ENCODE peak calls at places on chromosomes 13 and 19, in eight cellular contexts. M is fibroblast of lung, T is PC-3, L is fibroblast of the aortic adventitia, O is breast epithelium, F is astrocyte of the spinal cord, K is WERI-Rb-1, X is heart left ventricle. P is an unnamed sample.

GRCh38 chr13:85619321-85619720 is 179.9 kb downstream of the SLITRK6 start:
- DNase-seq in M (no peak), L (no peak), F (no peak), X (no peak), K (no peak), T (no peak), O (no peak), P (no peak)

GRCh38 chr19:35309481-35310279 is 17.7 kb downstream of the MAG start:
- DNase-seq in M (peak; percentile 10), L (peak; percentile 14), F (no peak), X (peak; percentile 60), O (peak; percentile 53), K (no peak), T (no peak), P (no peak)

GRCh38 chr13:85806553-85807175 is 7.4 kb upstream of the SLITRK6 start:
- DNase-seq in L (peak; percentile 72), X (no peak), T (peak; percentile 72), O (no peak), F (peak; percentile 69), K (no peak), M (peak; percentile 30), P (no peak)

GRCh38 chr13:105979586-105979985 is 555.9 kb downstream of the EFNB2 start:
- DNase-seq in F (no peak), T (peak; percentile 59), L (no peak), O (no peak), K (peak; percentile 67), X (no peak), M (no peak), P (no peak)

GRCh38 chr13:100809856-100810255 is 135.3 kb upstream of the TMTC4 start:
- DNase-seq in M (no peak), X (no peak), O (no peak), K (no peak), T (no peak), F (no peak), L (no peak), P (no peak)

GRCh38 chr19:51986309-51987291 is at the start of gene ZNF350:
- DNase-seq in M (peak; percentile 98), L (peak; percentile 96), K (peak; percentile 93), O (peak; percentile 92), F (peak; percentile 98), X (peak; percentile 90), T (peak; percentile 97), P (peak; percentile 82)

GRCh38 chr19:37059142-37059541 is 19.1 kb upstream of the ZNF420 start:
- DNase-seq in T (no peak), F (no peak), O (no peak), X (peak; percentile 59), K (no peak), M (no peak), L (no peak), P (no peak)

GRCh38 chr13:99421758-99422555 is 79.3 kb upstream of the TM9SF2 start:
- DNase-seq in F (no peak), M (no peak), O (no peak), T (no peak), L (no peak), X (no peak), K (peak; percentile 6), P (no peak)

GRCh38 chr13:24890256-24890655 is 126.3 kb downstream of the RNF17 start:
- DNase-seq in L (no peak), X (no peak), F (no peak), O (no peak), T (no peak), M (no peak), K (no peak), P (no peak)

GRCh38 chr13:75544681-75545333 is 4.8 kb upstream of the UCHL3 start:
- DNase-seq in T (peak; percentile 28), L (peak; percentile 88), K (no peak), O (peak; percentile 22), M (peak; percentile 85), X (no peak), F (no peak), P (no peak)

GRCh38 chr13:94657167-94657566 is 55.2 kb downstream of the SOX21 start:
- DNase-seq in L (no peak), X (no peak), K (no peak), O (no peak), F (no peak), T (peak; percentile 33), M (peak; percentile 30), P (no peak)

GRCh38 chr19:17681505-17682125 is 6.5 kb downstream of the UNC13A start:
- DNase-seq in L (peak; percentile 60), T (peak; percentile 25), F (peak; percentile 13), K (no peak), X (no peak), O (no peak), M (peak; percentile 43), P (peak; percentile 33)

GRCh38 chr19:41641879-41642485 is 15.1 kb upstream of the CEACAM4 start:
- DNase-seq in F (peak; percentile 29), O (peak; percentile 24), K (peak; percentile 66), L (peak; percentile 59), M (peak; percentile 20), T (peak; percentile 71), X (no peak), P (peak; percentile 31)

GRCh38 chr19:29667941-29668340 is 2.7 kb downstream of the PLEKHF1 start:
- DNase-seq in X (peak; percentile 62), O (no peak), F (no peak), L (no peak), M (no peak), T (no peak), K (no peak), P (no peak)

GRCh38 chr19:29670255-29670654 is 5.0 kb downstream of the PLEKHF1 start:
- DNase-seq in X (no peak), K (no peak), O (no peak), L (no peak), T (no peak), M (no peak), F (no peak), P (no peak)

GRCh38 chr19:29666634-29667389 is 1.6 kb downstream of the PLEKHF1 start:
- DNase-seq in X (peak; percentile 83), T (no peak), L (peak; percentile 83), F (peak; percentile 88), M (peak; percentile 70), O (peak; percentile 62), K (no peak), P (no peak)

GRCh38 chr19:29667390-29667783 is 2.1 kb downstream of the PLEKHF1 start:
- DNase-seq in T (no peak), O (no peak), F (no peak), M (no peak), K (no peak), L (no peak), X (no peak), P (no peak)

GRCh38 chr19:29668746-29669609 is 3.7 kb downstream of the PLEKHF1 start:
- DNase-seq in L (no peak), X (peak; percentile 55), F (no peak), M (no peak), O (no peak), K (no peak), T (no peak), P (no peak)
- TF ChIP-seq CTCF in L (peak; percentile 44), X (peak; percentile 10), F (peak; percentile 32), M (no peak), O (no peak), K (peak; percentile 60), T (peak; percentile 48), P (peak; percentile 42)

GRCh38 chr13:113403255-113404104 is 39.5 kb upstream of the GRTP1 start:
- DNase-seq in X (peak; percentile 62), K (peak; percentile 27), F (no peak), O (no peak), M (no peak), T (no peak), L (no peak), P (no peak)
- H3K4me3 ChIP-seq in X (no peak overlapping the region), K (no peak overlapping the region), F (no peak overlapping the region), O (no peak overlapping the region), M (no peak overlapping the region), T (no peak overlapping the region), L (no peak overlapping the region), P (no peak overlapping the region)

GRCh38 chr19:58531052-58531600 is 11.5 kb upstream of the ZBTB45 start:
- DNase-seq in O (no peak), T (no peak), F (no peak), M (no peak), L (no peak), X (no peak), K (no peak), P (no peak)

DNA sequence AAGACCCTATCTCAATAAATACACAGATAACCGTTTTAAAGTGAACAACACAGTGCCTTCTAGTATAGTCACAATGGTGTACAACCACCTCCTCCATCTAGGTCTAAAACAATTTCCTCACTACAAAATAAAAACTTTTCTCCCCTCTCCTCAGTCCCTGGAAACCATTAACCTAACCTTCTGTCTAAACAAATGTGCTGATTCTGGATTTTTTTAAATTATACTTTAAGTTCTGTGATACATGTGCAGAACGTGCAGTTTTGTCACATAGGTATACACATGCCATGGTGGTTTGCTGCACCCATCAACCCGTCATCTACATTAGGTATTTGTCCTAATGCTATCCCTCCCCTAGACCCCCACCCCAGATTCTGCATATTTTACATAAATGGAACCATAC is 9.8 kb upstream of the ZBTB45 start:
- DNase-seq in K (no peak), X (no peak), M (no peak), O (no peak), T (no peak), F (no peak), L (no peak), P (no peak)
- TF ChIP-seq CTCF in K (no peak), X (no peak), M (no peak), O (no peak), T (no peak), F (no peak), L (no peak), P (no peak)

GRCh38 chr13:44326961-44327360 is 46.7 kb upstream of the SERP2 start:
- DNase-seq in F (no peak), K (no peak), M (no peak), T (no peak), X (no peak), O (no peak), L (no peak), P (no peak)
- H3K4me3 ChIP-seq in F (no peak overlapping the region), K (no peak overlapping the region), M (no peak overlapping the region), T (no peak overlapping the region), X (no peak overlapping the region), O (no peak overlapping the region), L (no peak overlapping the region), P (no peak overlapping the region)

GRCh38 chr13:46553886-46554855 is 1.2 kb downstream of the LRCH1 start:
- DNase-seq in F (peak; percentile 82), K (peak; percentile 76), X (peak; percentile 88), M (peak; percentile 89), O (peak; percentile 63), L (peak; percentile 79), T (peak; percentile 78), P (peak; percentile 61)
- TF ChIP-seq CTCF in F (peak; percentile 11), K (peak; percentile 41), X (no peak), M (peak; percentile 29), O (peak; percentile 24), L (peak; percentile 25), T (no peak), P (peak; percentile 16)

P was measured in HFF-Myc.